ENCODE peak calls at places on chromosomes 4 and X, in seven cellular contexts. One of them, this sample, is unnamed. For H3K4me1, the result is how much of the 10 kb centered on the place peaks cover.

GRCh38 chr4:26220704-26221103 is 100.1 kb upstream of the RBPJ start:
- DNase-seq in CD8-positive, alpha-beta memory T cell: no peak
- DNase-seq in aorta: no peak
- DNase-seq in GM23338: no peak
- DNase-seq in SK-N-SH: no peak
- DNase-seq in GM12878: no peak
- DNase-seq in fibroblast of lung: peak
- DNase-seq in this sample: no peak

GRCh38 chrX:129781134-129782014 is 1.6 kb downstream of the SASH3 start:
- DNase-seq in aorta: peak
- DNase-seq in CD8-positive, alpha-beta memory T cell: peak
- DNase-seq in fibroblast of lung: no peak
- DNase-seq in GM23338: no peak
- DNase-seq in SK-N-SH: no peak
- DNase-seq in GM12878: peak
- DNase-seq in this sample: no peak

GRCh38 chr4:8272472-8273428 is 3.2 kb downstream of the HTRA3 start:
- DNase-seq in CD8-positive, alpha-beta memory T cell: no peak
- DNase-seq in GM23338: no peak
- DNase-seq in GM12878: no peak
- DNase-seq in SK-N-SH: peak
- DNase-seq in aorta: no peak
- DNase-seq in fibroblast of lung: peak
- DNase-seq in this sample: no peak

GRCh38 chr4:185880571-185880970 is 68.6 kb upstream of the SORBS2 start:
- DNase-seq in fibroblast of lung: no peak
- DNase-seq in SK-N-SH: no peak
- DNase-seq in GM23338: no peak
- DNase-seq in CD8-positive, alpha-beta memory T cell: no peak
- DNase-seq in aorta: no peak
- DNase-seq in GM12878: no peak
- DNase-seq in this sample: no peak

GRCh38 chr4:91488946-91489345 is 814.8 kb upstream of the GRID2 start:
- DNase-seq in GM12878: no peak
- DNase-seq in CD8-positive, alpha-beta memory T cell: no peak
- DNase-seq in fibroblast of lung: no peak
- DNase-seq in aorta: no peak
- DNase-seq in SK-N-SH: no peak
- DNase-seq in GM23338: no peak
- DNase-seq in this sample: no peak

GRCh38 chrX:47836164-47837072 is at the start of gene ZNF81:
- DNase-seq in CD8-positive, alpha-beta memory T cell: peak
- DNase-seq in SK-N-SH: peak
- DNase-seq in GM12878: peak
- DNase-seq in fibroblast of lung: peak
- DNase-seq in GM23338: peak
- DNase-seq in aorta: peak
- DNase-seq in this sample: peak

GRCh38 chrX:109537324-109537665 is 651 bp downstream of the NXT2 start:
- DNase-seq in SK-N-SH: no peak
- DNase-seq in GM12878: no peak
- DNase-seq in aorta: no peak
- DNase-seq in CD8-positive, alpha-beta memory T cell: no peak
- DNase-seq in fibroblast of lung: peak
- DNase-seq in GM23338: peak
- DNase-seq in this sample: no peak

GRCh38 chrX:74923942-74924448 is 1.3 kb downstream of the NEXMIF start:
- DNase-seq in GM23338: peak
- DNase-seq in fibroblast of lung: peak
- DNase-seq in SK-N-SH: peak
- DNase-seq in GM12878: no peak
- DNase-seq in aorta: peak
- DNase-seq in CD8-positive, alpha-beta memory T cell: no peak
- DNase-seq in this sample: no peak

GRCh38 chr4:1415681-1415981 is 9.4 kb upstream of the NKX1-1 start:
- DNase-seq in fibroblast of lung: no peak
- DNase-seq in GM23338: no peak
- DNase-seq in GM12878: no peak
- DNase-seq in SK-N-SH: peak
- DNase-seq in aorta: no peak
- DNase-seq in CD8-positive, alpha-beta memory T cell: no peak
- DNase-seq in this sample: no peak

GRCh38 chr4:169252339-169253086 is 18.2 kb downstream of the SH3RF1 start:
- DNase-seq in aorta: no peak
- DNase-seq in CD8-positive, alpha-beta memory T cell: no peak
- DNase-seq in SK-N-SH: no peak
- DNase-seq in GM23338: no peak
- DNase-seq in fibroblast of lung: peak
- DNase-seq in GM12878: no peak
- DNase-seq in this sample: no peak

GRCh38 chr4:140061194-140061593 is 92.8 kb downstream of the MAML3 start:
- DNase-seq in CD8-positive, alpha-beta memory T cell: no peak
- DNase-seq in GM23338: no peak
- DNase-seq in fibroblast of lung: peak
- DNase-seq in SK-N-SH: no peak
- DNase-seq in GM12878: no peak
- DNase-seq in aorta: no peak
- DNase-seq in this sample: no peak

GRCh38 chr4:1022739-1023066 is 11.3 kb downstream of the FGFRL1 start:
- DNase-seq in GM12878: no peak
- DNase-seq in fibroblast of lung: no peak
- DNase-seq in aorta: no peak
- DNase-seq in GM23338: no peak
- DNase-seq in SK-N-SH: no peak
- DNase-seq in CD8-positive, alpha-beta memory T cell: no peak
- DNase-seq in this sample: no peak

GRCh38 chr4:41360911-41361830 is 104.4 kb downstream of the UCHL1 start:
- DNase-seq in GM12878: no peak
- DNase-seq in aorta: peak
- DNase-seq in SK-N-SH: peak
- DNase-seq in CD8-positive, alpha-beta memory T cell: no peak
- DNase-seq in GM23338: peak
- DNase-seq in fibroblast of lung: peak
- DNase-seq in this sample: peak

GRCh38 chr4:110498420-110498819 is 22.5 kb downstream of the ENPEP start:
- DNase-seq in SK-N-SH: no peak
- DNase-seq in CD8-positive, alpha-beta memory T cell: no peak
- DNase-seq in GM12878: no peak
- DNase-seq in fibroblast of lung: no peak
- DNase-seq in aorta: no peak
- DNase-seq in GM23338: peak
- DNase-seq in this sample: no peak

GRCh38 chr4:74039065-74039763 is 725 bp upstream of the CXCL3 start:
- DNase-seq in CD8-positive, alpha-beta memory T cell: no peak
- DNase-seq in GM23338: no peak
- DNase-seq in aorta: no peak
- DNase-seq in fibroblast of lung: peak
- DNase-seq in SK-N-SH: peak
- DNase-seq in GM12878: no peak
- DNase-seq in this sample: no peak

GRCh38 chr4:115515379-115516171 is 402.2 kb upstream of the NDST4 start:
- DNase-seq in GM23338: no peak
- DNase-seq in fibroblast of lung: no peak
- DNase-seq in CD8-positive, alpha-beta memory T cell: no peak
- DNase-seq in GM12878: peak
- DNase-seq in SK-N-SH: no peak
- DNase-seq in aorta: no peak
- DNase-seq in this sample: no peak

GRCh38 chrX:54172455-54172854 is 10.6 kb downstream of the FAM120C start:
- DNase-seq in SK-N-SH: no peak
- DNase-seq in CD8-positive, alpha-beta memory T cell: no peak
- DNase-seq in aorta: no peak
- DNase-seq in GM12878: no peak
- DNase-seq in GM23338: no peak
- DNase-seq in fibroblast of lung: no peak
- DNase-seq in this sample: no peak

GRCh38 chrX:115324194-115324593 is 34.7 kb downstream of the LUZP4 start:
- DNase-seq in aorta: peak
- DNase-seq in CD8-positive, alpha-beta memory T cell: no peak
- DNase-seq in GM12878: no peak
- DNase-seq in SK-N-SH: no peak
- DNase-seq in fibroblast of lung: peak
- DNase-seq in GM23338: no peak
- DNase-seq in this sample: no peak

GRCh38 chr4:40055379-40055872 is 1.2 kb upstream of the N4BP2 start:
- DNase-seq in CD8-positive, alpha-beta memory T cell: no peak
- DNase-seq in fibroblast of lung: no peak
- DNase-seq in SK-N-SH: no peak
- DNase-seq in aorta: no peak
- DNase-seq in GM12878: peak
- DNase-seq in GM23338: no peak
- DNase-seq in this sample: no peak
- H3K27ac ChIP-seq in CD8-positive, alpha-beta memory T cell: peak
- H3K27ac ChIP-seq in fibroblast of lung: peak
- H3K27ac ChIP-seq in SK-N-SH: peak
- H3K27ac ChIP-seq in aorta: peak
- H3K27ac ChIP-seq in GM12878: peak
- H3K27ac ChIP-seq in GM23338: peak
- H3K27ac ChIP-seq in this sample: peak

DNA sequence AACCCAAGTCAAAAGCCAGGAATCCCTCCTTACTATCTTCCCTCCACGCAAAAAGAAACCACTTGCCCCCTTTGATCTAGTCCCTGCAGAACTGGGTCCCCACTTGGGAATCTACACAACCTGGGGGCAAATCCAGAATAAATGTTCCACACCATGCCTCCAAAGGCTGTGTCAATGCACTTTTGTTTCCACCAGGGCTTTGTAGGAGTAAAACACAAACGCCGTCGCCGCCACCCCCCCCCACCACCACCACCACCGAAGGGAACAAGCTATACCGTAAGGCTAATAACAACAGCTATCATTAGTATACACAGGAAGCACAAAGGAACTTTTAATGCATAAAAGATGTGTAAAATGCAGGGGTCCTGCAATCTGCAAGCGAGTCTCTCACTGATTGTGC is 13.3 kb downstream of the BCOR start:
- DNase-seq in fibroblast of lung: no peak
- DNase-seq in GM23338: no peak
- DNase-seq in SK-N-SH: no peak
- DNase-seq in aorta: no peak
- DNase-seq in GM12878: no peak
- DNase-seq in CD8-positive, alpha-beta memory T cell: no peak
- DNase-seq in this sample: no peak
- H3K4me3 ChIP-seq in fibroblast of lung: no peak
- H3K4me3 ChIP-seq in GM23338: peak
- H3K4me3 ChIP-seq in SK-N-SH: no peak
- H3K4me3 ChIP-seq in aorta: no peak
- H3K4me3 ChIP-seq in GM12878: peak
- H3K4me3 ChIP-seq in CD8-positive, alpha-beta memory T cell: no peak
- H3K4me3 ChIP-seq in this sample: no peak

GRCh38 chr4:77817304-77818076 is 1.7 kb downstream of the CNOT6L start:
- DNase-seq in GM23338: no peak
- DNase-seq in fibroblast of lung: no peak
- DNase-seq in CD8-positive, alpha-beta memory T cell: no peak
- DNase-seq in aorta: no peak
- DNase-seq in SK-N-SH: no peak
- DNase-seq in GM12878: no peak
- DNase-seq in this sample: no peak
- H3K4me1 ChIP-seq in GM23338: under half
- H3K4me1 ChIP-seq in fibroblast of lung: under half
- H3K4me1 ChIP-seq in CD8-positive, alpha-beta memory T cell: half or more
- H3K4me1 ChIP-seq in aorta: under half
- H3K4me1 ChIP-seq in SK-N-SH: under half
- H3K4me1 ChIP-seq in GM12878: under half
- H3K4me1 ChIP-seq in this sample: under half

DNA sequence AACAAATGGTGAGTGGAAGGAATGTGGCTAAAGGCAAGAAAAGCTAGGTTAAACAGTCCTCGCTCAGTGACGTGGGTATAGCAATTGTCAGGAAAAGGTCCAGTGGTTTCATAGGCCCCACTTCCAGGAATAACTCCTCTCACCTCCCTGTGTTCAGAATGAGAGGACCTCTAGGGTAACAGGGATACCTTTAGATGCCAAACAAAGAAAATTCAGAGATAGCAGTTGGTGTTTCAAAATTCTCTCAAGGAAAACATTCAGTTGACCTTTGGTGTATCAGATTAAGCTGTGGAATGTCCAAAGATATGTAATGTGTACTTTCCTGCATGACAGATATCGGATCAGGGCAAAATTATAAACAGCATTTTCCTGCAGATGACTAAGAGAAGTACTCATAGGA is 155.9 kb downstream of the ARHGAP6 start:
- DNase-seq in SK-N-SH: no peak
- DNase-seq in GM12878: no peak
- DNase-seq in GM23338: no peak
- DNase-seq in CD8-positive, alpha-beta memory T cell: no peak
- DNase-seq in aorta: no peak
- DNase-seq in fibroblast of lung: peak
- DNase-seq in this sample: no peak
- H3K27ac ChIP-seq in SK-N-SH: no peak
- H3K27ac ChIP-seq in GM12878: no peak
- H3K27ac ChIP-seq in GM23338: no peak
- H3K27ac ChIP-seq in CD8-positive, alpha-beta memory T cell: no peak
- H3K27ac ChIP-seq in aorta: no peak
- H3K27ac ChIP-seq in fibroblast of lung: no peak
- H3K27ac ChIP-seq in this sample: no peak

This sample was measured in right lobe of liver.